ENCODE peak calls at places on chromosome 7, in eight cellular contexts. R is HepG2, F is PC-9, M is fibroblast of lung, A is OCI-LY7, B is hepatocyte, C is K562, K is neural progenitor cell. D is an unnamed sample.

GRCh38 chr7:40799493-40800406 is 664.9 kb downstream of the SUGCT start:
- DNase-seq in R (no peak), F (no peak), M (no peak), A (no peak), B (no peak), C (no peak), K (no peak), D (peak; percentile 4)

GRCh38 chr7:120373174-120373573 is 100.2 kb downstream of the KCND2 start:
- DNase-seq in R (no peak), F (no peak), M (no peak), A (no peak), B (no peak), C (no peak), K (no peak), D (no peak)

GRCh38 chr7:51366930-51367613 is 50.5 kb upstream of the COBL start:
- DNase-seq in R (peak; percentile 43), F (peak; percentile 54), M (peak; percentile 40), A (peak; percentile 25), B (peak; percentile 86), C (peak; percentile 66), K (peak; percentile 87), D (peak; percentile 69)

GRCh38 chr7:149772821-149773425 is 465 bp downstream of the ZNF467 start:
- DNase-seq in R (no peak), F (peak; percentile 31), M (no peak), A (peak; percentile 22), B (peak; percentile 61), C (peak; percentile 82), K (peak; percentile 60), D (peak; percentile 27)

GRCh38 chr7:92714767-92715166 is 121.6 kb downstream of the CDK6 start:
- DNase-seq in R (no peak), F (no peak), M (peak; percentile 75), A (no peak), B (no peak), C (no peak), K (no peak), D (no peak)

GRCh38 chr7:21367081-21367480 is 60.8 kb upstream of the SP4 start:
- DNase-seq in R (no peak), F (no peak), M (no peak), A (no peak), B (peak; percentile 25), C (no peak), K (no peak), D (no peak)

GRCh38 chr7:149871576-149871975 is 2.2 kb upstream of the ATP6V0E2 start:
- DNase-seq in R (no peak), F (no peak), M (no peak), A (no peak), B (no peak), C (no peak), K (no peak), D (no peak)

GRCh38 chr7:99392046-99392445 is 16.4 kb downstream of the PDAP1 start:
- DNase-seq in R (no peak), F (no peak), M (no peak), A (no peak), B (no peak), C (no peak), K (no peak), D (no peak)

GRCh38 chr7:39811161-39811614 is 138.9 kb upstream of the CDK13 start:
- DNase-seq in R (no peak), F (peak; percentile 34), M (peak; percentile 47), A (no peak), B (no peak), C (no peak), K (no peak), D (peak; percentile 77)

GRCh38 chr7:40507166-40507565 is 372.4 kb downstream of the SUGCT start:
- DNase-seq in R (peak; percentile 9), F (no peak), M (no peak), A (peak; percentile 39), B (no peak), C (peak; percentile 6), K (no peak), D (peak; percentile 17)

GRCh38 chr7:1807821-1808600 is 137.9 kb downstream of the ELFN1 start:
- DNase-seq in R (no peak), F (no peak), M (no peak), A (no peak), B (no peak), C (no peak), K (no peak), D (no peak)

GRCh38 chr7:2802082-2802481 is 42.0 kb downstream of the GNA12 start:
- DNase-seq in R (no peak), F (no peak), M (peak; percentile 70), A (no peak), B (no peak), C (no peak), K (no peak), D (peak; percentile 61)

GRCh38 chr7:33873981-33874750 is 31.2 kb upstream of the BMPER start:
- DNase-seq in R (no peak), F (no peak), M (peak; percentile 86), A (no peak), B (no peak), C (no peak), K (no peak), D (peak; percentile 90)

GRCh38 chr7:151469281-151469680 is 29.3 kb upstream of the CRYGN start:
- DNase-seq in R (no peak), F (no peak), M (peak; percentile 44), A (no peak), B (no peak), C (no peak), K (no peak), D (no peak)

GRCh38 chr7:35801392-35802101 is 690 bp downstream of the SEPTIN7 start:
- DNase-seq in R (peak; percentile 32), F (peak; percentile 76), M (peak; percentile 65), A (peak; percentile 81), B (peak; percentile 80), C (peak; percentile 48), K (peak; percentile 80), D (peak; percentile 89)

GRCh38 chr7:140325600-140325999 is 72.7 kb downstream of the SLC37A3 start:
- DNase-seq in R (no peak), F (no peak), M (no peak), A (no peak), B (no peak), C (no peak), K (peak; percentile 62), D (no peak)

GRCh38 chr7:154795014-154795413 is 207.9 kb downstream of the PAXIP1 start:
- DNase-seq in R (no peak), F (no peak), M (no peak), A (peak; percentile 8), B (no peak), C (no peak), K (peak; percentile 39), D (no peak)

GRCh38 chr7:44182827-44183226 is 6.4 kb downstream of the GCK start:
- DNase-seq in R (no peak), F (no peak), M (no peak), A (no peak), B (no peak), C (no peak), K (no peak), D (no peak)

GRCh38 chr7:130473289-130473688 is 18.6 kb upstream of the MEST start:
- DNase-seq in R (no peak), F (no peak), M (no peak), A (peak; percentile 33), B (no peak), C (no peak), K (no peak), D (no peak)

GRCh38 chr7:122140918-122141317 is 3.1 kb downstream of the AASS start:
- DNase-seq in R (no peak), F (no peak), M (no peak), A (no peak), B (no peak), C (no peak), K (no peak), D (peak; percentile 19)

GRCh38 chr7:35482231-35482630 is 212.7 kb downstream of the HERPUD2 start:
- DNase-seq in R (no peak), F (no peak), M (no peak), A (no peak), B (no peak), C (no peak), K (no peak), D (no peak)

GRCh38 chr7:86947956-86948355 is 111.5 kb downstream of the ELAPOR2 start:
- DNase-seq in R (peak; percentile 32), F (no peak), M (peak; percentile 22), A (no peak), B (no peak), C (no peak), K (no peak), D (no peak)

GRCh38 chr7:17441557-17441956 is 143.1 kb downstream of the AHR start:
- DNase-seq in R (no peak), F (no peak), M (no peak), A (no peak), B (no peak), C (no peak), K (no peak), D (no peak)

GRCh38 chr7:68014031-68014774 is 1017.6 kb downstream of the TYW1 start:
- DNase-seq in R (no peak), F (no peak), M (no peak), A (no peak), B (no peak), C (no peak), K (no peak), D (no peak)

GRCh38 chr7:47578581-47579270 is 3.2 kb downstream of the TNS3 start:
- DNase-seq in R (peak; percentile 62), F (no peak), M (peak; percentile 72), A (no peak), B (peak; percentile 62), C (no peak), K (no peak), D (peak; percentile 85)

GRCh38 chr7:116521046-116521664 is 3.7 kb upstream of the CAV1 start:
- DNase-seq in R (no peak), F (no peak), M (peak; percentile 61), A (no peak), B (no peak), C (no peak), K (no peak), D (peak; percentile 37)

GRCh38 chr7:1027285-1028043 is 16.9 kb upstream of the GPR146 start:
- DNase-seq in R (no peak), F (no peak), M (peak; percentile 51), A (peak; percentile 49), B (peak; percentile 46), C (peak; percentile 59), K (peak; percentile 68), D (peak; percentile 51)

GRCh38 chr7:107032720-107033438 is 11.6 kb upstream of the PRKAR2B start:
- DNase-seq in R (no peak), F (no peak), M (no peak), A (no peak), B (no peak), C (no peak), K (no peak), D (no peak)
- H2AFZ ChIP-seq in R (no peak overlapping the region), F (no peak overlapping the region), M (no peak overlapping the region), A (no peak overlapping the region), B (no peak overlapping the region), C (peak overlapping the region; percentile 87), K (no peak overlapping the region), D (no peak overlapping the region)

GRCh38 chr7:30997316-30997715 is 33.6 kb downstream of the GHRHR start:
- DNase-seq in R (no peak), F (no peak), M (peak; percentile 68), A (no peak), B (no peak), C (no peak), K (no peak), D (no peak)
- H2AFZ ChIP-seq in R (no peak overlapping the region), F (no peak overlapping the region), M (no peak overlapping the region), A (no peak overlapping the region), B (no peak overlapping the region), C (no peak overlapping the region), K (no peak overlapping the region), D (no peak overlapping the region)

GRCh38 chr7:11620406-11620805 is 211.6 kb downstream of the THSD7A start:
- DNase-seq in R (no peak), F (no peak), M (no peak), A (no peak), B (no peak), C (no peak), K (no peak), D (no peak)
- H2AFZ ChIP-seq in R (no peak overlapping the region), F (peak overlapping the region; percentile 35), M (no peak overlapping the region), A (no peak overlapping the region), B (no peak overlapping the region), C (no peak overlapping the region), K (no peak overlapping the region), D (no peak overlapping the region)

GRCh38 chr7:157500171-157500960 is 163.6 kb downstream of the DNAJB6 start:
- DNase-seq in R (no peak), F (no peak), M (no peak), A (no peak), B (no peak), C (no peak), K (no peak), D (no peak)
- H2AFZ ChIP-seq in R (no peak overlapping the region), F (no peak overlapping the region), M (no peak overlapping the region), A (no peak overlapping the region), B (no peak overlapping the region), C (no peak overlapping the region), K (no peak overlapping the region), D (no peak overlapping the region)

D was measured in GM23248.